ENCODE peak calls at places on chromosomes 13 and 19, in eight cellular contexts. One of them, this sample, is unnamed.

GRCh38 chr13:41427700-41428099 is 29.6 kb upstream of the RGCC start:
- DNase-seq in activated naive CD4-positive, alpha-beta T cell treated with anti-CD3 and anti-CD28 coated beads, Interleukin-2, amount 10 ng/mL, durations not matched to agents 7 days and 5 days: peak
- DNase-seq in EL: no peak
- DNase-seq in Right ventricle myocardium superior: no peak
- DNase-seq in left lung: no peak
- DNase-seq in fibroblast of lung: no peak
- DNase-seq in SW 1271: peak
- DNase-seq in stimulated activated CD4-positive, alpha-beta T cell treated with anti-CD3 and anti-CD28 coated beads, Interleukin-15, amount 100 ng/mL, for 48 hours: no peak
- DNase-seq in this sample: no peak

GRCh38 chr13:109737606-109738005 is 48.8 kb downstream of the IRS2 start:
- DNase-seq in activated naive CD4-positive, alpha-beta T cell treated with anti-CD3 and anti-CD28 coated beads, Interleukin-2, amount 10 ng/mL, durations not matched to agents 7 days and 5 days: no peak
- DNase-seq in EL: peak
- DNase-seq in Right ventricle myocardium superior: no peak
- DNase-seq in left lung: no peak
- DNase-seq in fibroblast of lung: peak
- DNase-seq in SW 1271: no peak
- DNase-seq in stimulated activated CD4-positive, alpha-beta T cell treated with anti-CD3 and anti-CD28 coated beads, Interleukin-15, amount 100 ng/mL, for 48 hours: no peak
- DNase-seq in this sample: no peak

GRCh38 chr13:40980466-40980865 is 38.6 kb downstream of the ELF1 start:
- DNase-seq in activated naive CD4-positive, alpha-beta T cell treated with anti-CD3 and anti-CD28 coated beads, Interleukin-2, amount 10 ng/mL, durations not matched to agents 7 days and 5 days: no peak
- DNase-seq in EL: no peak
- DNase-seq in Right ventricle myocardium superior: no peak
- DNase-seq in left lung: no peak
- DNase-seq in fibroblast of lung: no peak
- DNase-seq in SW 1271: no peak
- DNase-seq in stimulated activated CD4-positive, alpha-beta T cell treated with anti-CD3 and anti-CD28 coated beads, Interleukin-15, amount 100 ng/mL, for 48 hours: no peak
- DNase-seq in this sample: no peak

GRCh38 chr19:6476155-6476895 is 5.3 kb downstream of the DENND1C start:
- DNase-seq in activated naive CD4-positive, alpha-beta T cell treated with anti-CD3 and anti-CD28 coated beads, Interleukin-2, amount 10 ng/mL, durations not matched to agents 7 days and 5 days: peak
- DNase-seq in EL: peak
- DNase-seq in Right ventricle myocardium superior: peak
- DNase-seq in left lung: peak
- DNase-seq in fibroblast of lung: peak
- DNase-seq in SW 1271: peak
- DNase-seq in stimulated activated CD4-positive, alpha-beta T cell treated with anti-CD3 and anti-CD28 coated beads, Interleukin-15, amount 100 ng/mL, for 48 hours: peak
- DNase-seq in this sample: peak

GRCh38 chr19:48925240-48925843 is 8.2 kb upstream of the DHDH start:
- DNase-seq in activated naive CD4-positive, alpha-beta T cell treated with anti-CD3 and anti-CD28 coated beads, Interleukin-2, amount 10 ng/mL, durations not matched to agents 7 days and 5 days: no peak
- DNase-seq in EL: peak
- DNase-seq in Right ventricle myocardium superior: no peak
- DNase-seq in left lung: no peak
- DNase-seq in fibroblast of lung: peak
- DNase-seq in SW 1271: no peak
- DNase-seq in stimulated activated CD4-positive, alpha-beta T cell treated with anti-CD3 and anti-CD28 coated beads, Interleukin-15, amount 100 ng/mL, for 48 hours: no peak
- DNase-seq in this sample: no peak

GRCh38 chr19:18340237-18340989 is at the start of gene PGPEP1:
- DNase-seq in activated naive CD4-positive, alpha-beta T cell treated with anti-CD3 and anti-CD28 coated beads, Interleukin-2, amount 10 ng/mL, durations not matched to agents 7 days and 5 days: peak
- DNase-seq in EL: peak
- DNase-seq in Right ventricle myocardium superior: peak
- DNase-seq in left lung: peak
- DNase-seq in fibroblast of lung: peak
- DNase-seq in SW 1271: peak
- DNase-seq in stimulated activated CD4-positive, alpha-beta T cell treated with anti-CD3 and anti-CD28 coated beads, Interleukin-15, amount 100 ng/mL, for 48 hours: peak
- DNase-seq in this sample: peak

GRCh38 chr13:91922969-91923592 is 524.7 kb downstream of the GPC5 start:
- DNase-seq in activated naive CD4-positive, alpha-beta T cell treated with anti-CD3 and anti-CD28 coated beads, Interleukin-2, amount 10 ng/mL, durations not matched to agents 7 days and 5 days: no peak
- DNase-seq in EL: no peak
- DNase-seq in Right ventricle myocardium superior: no peak
- DNase-seq in left lung: no peak
- DNase-seq in fibroblast of lung: peak
- DNase-seq in SW 1271: no peak
- DNase-seq in stimulated activated CD4-positive, alpha-beta T cell treated with anti-CD3 and anti-CD28 coated beads, Interleukin-15, amount 100 ng/mL, for 48 hours: no peak
- DNase-seq in this sample: no peak

GRCh38 chr19:55590621-55591020 is 8.7 kb downstream of the FIZ1 start:
- DNase-seq in activated naive CD4-positive, alpha-beta T cell treated with anti-CD3 and anti-CD28 coated beads, Interleukin-2, amount 10 ng/mL, durations not matched to agents 7 days and 5 days: no peak
- DNase-seq in EL: no peak
- DNase-seq in Right ventricle myocardium superior: no peak
- DNase-seq in left lung: no peak
- DNase-seq in fibroblast of lung: no peak
- DNase-seq in SW 1271: peak
- DNase-seq in stimulated activated CD4-positive, alpha-beta T cell treated with anti-CD3 and anti-CD28 coated beads, Interleukin-15, amount 100 ng/mL, for 48 hours: no peak
- DNase-seq in this sample: no peak

GRCh38 chr13:39039033-39039432 is 777 bp downstream of the NHLRC3 start:
- DNase-seq in activated naive CD4-positive, alpha-beta T cell treated with anti-CD3 and anti-CD28 coated beads, Interleukin-2, amount 10 ng/mL, durations not matched to agents 7 days and 5 days: no peak
- DNase-seq in EL: no peak
- DNase-seq in Right ventricle myocardium superior: no peak
- DNase-seq in left lung: no peak
- DNase-seq in fibroblast of lung: no peak
- DNase-seq in SW 1271: no peak
- DNase-seq in stimulated activated CD4-positive, alpha-beta T cell treated with anti-CD3 and anti-CD28 coated beads, Interleukin-15, amount 100 ng/mL, for 48 hours: no peak
- DNase-seq in this sample: no peak

GRCh38 chr13:113853518-113854237 is 10.2 kb downstream of the GAS6 start:
- DNase-seq in activated naive CD4-positive, alpha-beta T cell treated with anti-CD3 and anti-CD28 coated beads, Interleukin-2, amount 10 ng/mL, durations not matched to agents 7 days and 5 days: peak
- DNase-seq in EL: no peak
- DNase-seq in Right ventricle myocardium superior: no peak
- DNase-seq in left lung: peak
- DNase-seq in fibroblast of lung: peak
- DNase-seq in SW 1271: no peak
- DNase-seq in stimulated activated CD4-positive, alpha-beta T cell treated with anti-CD3 and anti-CD28 coated beads, Interleukin-15, amount 100 ng/mL, for 48 hours: no peak
- DNase-seq in this sample: peak

GRCh38 chr19:47713046-47714021 is at the start of gene EHD2:
- DNase-seq in activated naive CD4-positive, alpha-beta T cell treated with anti-CD3 and anti-CD28 coated beads, Interleukin-2, amount 10 ng/mL, durations not matched to agents 7 days and 5 days: peak
- DNase-seq in EL: peak
- DNase-seq in Right ventricle myocardium superior: peak
- DNase-seq in left lung: peak
- DNase-seq in fibroblast of lung: peak
- DNase-seq in SW 1271: no peak
- DNase-seq in stimulated activated CD4-positive, alpha-beta T cell treated with anti-CD3 and anti-CD28 coated beads, Interleukin-15, amount 100 ng/mL, for 48 hours: peak
- DNase-seq in this sample: peak

GRCh38 chr13:43698743-43699142 is 88.0 kb downstream of the ENOX1 start:
- DNase-seq in activated naive CD4-positive, alpha-beta T cell treated with anti-CD3 and anti-CD28 coated beads, Interleukin-2, amount 10 ng/mL, durations not matched to agents 7 days and 5 days: no peak
- DNase-seq in EL: peak
- DNase-seq in Right ventricle myocardium superior: no peak
- DNase-seq in left lung: no peak
- DNase-seq in fibroblast of lung: peak
- DNase-seq in SW 1271: no peak
- DNase-seq in stimulated activated CD4-positive, alpha-beta T cell treated with anti-CD3 and anti-CD28 coated beads, Interleukin-15, amount 100 ng/mL, for 48 hours: no peak
- DNase-seq in this sample: no peak

GRCh38 chr19:28920269-28921066 is 292.5 kb downstream of the UQCRFS1 start:
- DNase-seq in activated naive CD4-positive, alpha-beta T cell treated with anti-CD3 and anti-CD28 coated beads, Interleukin-2, amount 10 ng/mL, durations not matched to agents 7 days and 5 days: no peak
- DNase-seq in EL: no peak
- DNase-seq in Right ventricle myocardium superior: no peak
- DNase-seq in left lung: no peak
- DNase-seq in fibroblast of lung: no peak
- DNase-seq in SW 1271: no peak
- DNase-seq in stimulated activated CD4-positive, alpha-beta T cell treated with anti-CD3 and anti-CD28 coated beads, Interleukin-15, amount 100 ng/mL, for 48 hours: no peak
- DNase-seq in this sample: no peak

GRCh38 chr13:101127741-101128353 is 288.5 kb downstream of the NALCN start:
- DNase-seq in activated naive CD4-positive, alpha-beta T cell treated with anti-CD3 and anti-CD28 coated beads, Interleukin-2, amount 10 ng/mL, durations not matched to agents 7 days and 5 days: peak
- DNase-seq in EL: peak
- DNase-seq in Right ventricle myocardium superior: no peak
- DNase-seq in left lung: no peak
- DNase-seq in fibroblast of lung: peak
- DNase-seq in SW 1271: peak
- DNase-seq in stimulated activated CD4-positive, alpha-beta T cell treated with anti-CD3 and anti-CD28 coated beads, Interleukin-15, amount 100 ng/mL, for 48 hours: no peak
- DNase-seq in this sample: no peak

GRCh38 chr19:18274776-18275356 is 614 bp upstream of the IQCN start:
- DNase-seq in activated naive CD4-positive, alpha-beta T cell treated with anti-CD3 and anti-CD28 coated beads, Interleukin-2, amount 10 ng/mL, durations not matched to agents 7 days and 5 days: no peak
- DNase-seq in EL: peak
- DNase-seq in Right ventricle myocardium superior: peak
- DNase-seq in left lung: peak
- DNase-seq in fibroblast of lung: peak
- DNase-seq in SW 1271: peak
- DNase-seq in stimulated activated CD4-positive, alpha-beta T cell treated with anti-CD3 and anti-CD28 coated beads, Interleukin-15, amount 100 ng/mL, for 48 hours: no peak
- DNase-seq in this sample: peak

GRCh38 chr13:40371531-40372125 is 294.8 kb downstream of the FOXO1 start:
- DNase-seq in activated naive CD4-positive, alpha-beta T cell treated with anti-CD3 and anti-CD28 coated beads, Interleukin-2, amount 10 ng/mL, durations not matched to agents 7 days and 5 days: no peak
- DNase-seq in EL: no peak
- DNase-seq in Right ventricle myocardium superior: no peak
- DNase-seq in left lung: no peak
- DNase-seq in fibroblast of lung: peak
- DNase-seq in SW 1271: no peak
- DNase-seq in stimulated activated CD4-positive, alpha-beta T cell treated with anti-CD3 and anti-CD28 coated beads, Interleukin-15, amount 100 ng/mL, for 48 hours: no peak
- DNase-seq in this sample: no peak

GRCh38 chr13:88162076-88162702 is 491.0 kb downstream of the SLITRK5 start:
- DNase-seq in activated naive CD4-positive, alpha-beta T cell treated with anti-CD3 and anti-CD28 coated beads, Interleukin-2, amount 10 ng/mL, durations not matched to agents 7 days and 5 days: no peak
- DNase-seq in EL: no peak
- DNase-seq in Right ventricle myocardium superior: no peak
- DNase-seq in left lung: no peak
- DNase-seq in fibroblast of lung: no peak
- DNase-seq in SW 1271: no peak
- DNase-seq in stimulated activated CD4-positive, alpha-beta T cell treated with anti-CD3 and anti-CD28 coated beads, Interleukin-15, amount 100 ng/mL, for 48 hours: no peak
- DNase-seq in this sample: no peak

GRCh38 chr13:112995395-112996091 is 26.5 kb downstream of the MCF2L start:
- DNase-seq in activated naive CD4-positive, alpha-beta T cell treated with anti-CD3 and anti-CD28 coated beads, Interleukin-2, amount 10 ng/mL, durations not matched to agents 7 days and 5 days: no peak
- DNase-seq in EL: no peak
- DNase-seq in Right ventricle myocardium superior: no peak
- DNase-seq in left lung: no peak
- DNase-seq in fibroblast of lung: no peak
- DNase-seq in SW 1271: no peak
- DNase-seq in stimulated activated CD4-positive, alpha-beta T cell treated with anti-CD3 and anti-CD28 coated beads, Interleukin-15, amount 100 ng/mL, for 48 hours: no peak
- DNase-seq in this sample: no peak

GRCh38 chr19:45098521-45099464 is 5.8 kb downstream of the PPP1R37 start:
- DNase-seq in activated naive CD4-positive, alpha-beta T cell treated with anti-CD3 and anti-CD28 coated beads, Interleukin-2, amount 10 ng/mL, durations not matched to agents 7 days and 5 days: no peak
- DNase-seq in EL: no peak
- DNase-seq in Right ventricle myocardium superior: peak
- DNase-seq in left lung: no peak
- DNase-seq in fibroblast of lung: peak
- DNase-seq in SW 1271: no peak
- DNase-seq in stimulated activated CD4-positive, alpha-beta T cell treated with anti-CD3 and anti-CD28 coated beads, Interleukin-15, amount 100 ng/mL, for 48 hours: no peak
- DNase-seq in this sample: no peak

GRCh38 chr13:19182536-19182935 is 912 bp upstream of the TUBA3C start:
- DNase-seq in activated naive CD4-positive, alpha-beta T cell treated with anti-CD3 and anti-CD28 coated beads, Interleukin-2, amount 10 ng/mL, durations not matched to agents 7 days and 5 days: no peak
- DNase-seq in EL: no peak
- DNase-seq in Right ventricle myocardium superior: no peak
- DNase-seq in left lung: no peak
- DNase-seq in fibroblast of lung: no peak
- DNase-seq in SW 1271: no peak
- DNase-seq in stimulated activated CD4-positive, alpha-beta T cell treated with anti-CD3 and anti-CD28 coated beads, Interleukin-15, amount 100 ng/mL, for 48 hours: no peak
- DNase-seq in this sample: no peak

GRCh38 chr13:37414667-37415066 is 183.9 kb downstream of the POSTN start:
- DNase-seq in activated naive CD4-positive, alpha-beta T cell treated with anti-CD3 and anti-CD28 coated beads, Interleukin-2, amount 10 ng/mL, durations not matched to agents 7 days and 5 days: no peak
- DNase-seq in EL: no peak
- DNase-seq in Right ventricle myocardium superior: no peak
- DNase-seq in left lung: no peak
- DNase-seq in fibroblast of lung: no peak
- DNase-seq in SW 1271: no peak
- DNase-seq in stimulated activated CD4-positive, alpha-beta T cell treated with anti-CD3 and anti-CD28 coated beads, Interleukin-15, amount 100 ng/mL, for 48 hours: no peak
- DNase-seq in this sample: no peak

GRCh38 chr13:76764429-76764828 is 121.8 kb downstream of the KCTD12 start:
- DNase-seq in activated naive CD4-positive, alpha-beta T cell treated with anti-CD3 and anti-CD28 coated beads, Interleukin-2, amount 10 ng/mL, durations not matched to agents 7 days and 5 days: no peak
- DNase-seq in EL: no peak
- DNase-seq in Right ventricle myocardium superior: peak
- DNase-seq in left lung: peak
- DNase-seq in fibroblast of lung: peak
- DNase-seq in SW 1271: no peak
- DNase-seq in stimulated activated CD4-positive, alpha-beta T cell treated with anti-CD3 and anti-CD28 coated beads, Interleukin-15, amount 100 ng/mL, for 48 hours: no peak
- DNase-seq in this sample: peak

GRCh38 chr13:60000081-60000480 is 163.6 kb downstream of the DIAPH3 start:
- DNase-seq in activated naive CD4-positive, alpha-beta T cell treated with anti-CD3 and anti-CD28 coated beads, Interleukin-2, amount 10 ng/mL, durations not matched to agents 7 days and 5 days: no peak
- DNase-seq in EL: no peak
- DNase-seq in Right ventricle myocardium superior: no peak
- DNase-seq in left lung: no peak
- DNase-seq in fibroblast of lung: no peak
- DNase-seq in SW 1271: no peak
- DNase-seq in stimulated activated CD4-positive, alpha-beta T cell treated with anti-CD3 and anti-CD28 coated beads, Interleukin-15, amount 100 ng/mL, for 48 hours: no peak
- DNase-seq in this sample: no peak

GRCh38 chr19:52070496-52070895 is 21.9 kb upstream of the ZNF432 start:
- DNase-seq in activated naive CD4-positive, alpha-beta T cell treated with anti-CD3 and anti-CD28 coated beads, Interleukin-2, amount 10 ng/mL, durations not matched to agents 7 days and 5 days: no peak
- DNase-seq in EL: peak
- DNase-seq in Right ventricle myocardium superior: no peak
- DNase-seq in left lung: no peak
- DNase-seq in fibroblast of lung: peak
- DNase-seq in SW 1271: no peak
- DNase-seq in stimulated activated CD4-positive, alpha-beta T cell treated with anti-CD3 and anti-CD28 coated beads, Interleukin-15, amount 100 ng/mL, for 48 hours: no peak
- DNase-seq in this sample: no peak

GRCh38 chr13:34006011-34006410 is 188.1 kb downstream of the RFC3 start:
- DNase-seq in activated naive CD4-positive, alpha-beta T cell treated with anti-CD3 and anti-CD28 coated beads, Interleukin-2, amount 10 ng/mL, durations not matched to agents 7 days and 5 days: no peak
- DNase-seq in EL: no peak
- DNase-seq in Right ventricle myocardium superior: no peak
- DNase-seq in left lung: no peak
- DNase-seq in fibroblast of lung: no peak
- DNase-seq in SW 1271: no peak
- DNase-seq in stimulated activated CD4-positive, alpha-beta T cell treated with anti-CD3 and anti-CD28 coated beads, Interleukin-15, amount 100 ng/mL, for 48 hours: no peak
- DNase-seq in this sample: no peak